ENCODE peak calls at places on chromosomes 11 and 22, in four cellular contexts. W, Y, F and R are unnamed samples.

GRCh38 chr11:60845338-60845737 is 3.4 kb downstream of the CCDC86 start:
- DNase-seq in W (no peak), Y (no peak), F (no peak), R (no peak)

GRCh38 chr11:78453140-78453935 is 35.7 kb upstream of the GAB2 start:
- DNase-seq in W (no peak), Y (no peak), F (no peak), R (no peak)

GRCh38 chr11:86629070-86629706 is 43.2 kb downstream of the ME3 start:
- DNase-seq in W (no peak), Y (peak), F (no peak), R (no peak)

GRCh38 chr11:43687120-43687791 is 6.7 kb downstream of the HSD17B12 start:
- DNase-seq in W (no peak), Y (peak), F (peak), R (no peak)

GRCh38 chr11:103878646-103879045 is 157.8 kb upstream of the DDI1 start:
- DNase-seq in W (peak), Y (no peak), F (no peak), R (no peak)

GRCh38 chr22:26642465-26643367 is 14.7 kb upstream of the MIAT start:
- DNase-seq in W (no peak), Y (no peak), F (no peak), R (no peak)

GRCh38 chr11:59012106-59012941 is 73.0 kb downstream of the GLYATL1 start:
- DNase-seq in W (no peak), Y (no peak), F (no peak), R (no peak)

GRCh38 chr11:28488336-28488735 is 380.1 kb downstream of the METTL15 start:
- DNase-seq in W (no peak), Y (no peak), F (no peak), R (no peak)

GRCh38 chr11:3127706-3128355 is 37.3 kb downstream of the OSBPL5 start:
- DNase-seq in W (no peak), Y (no peak), F (no peak), R (no peak)

GRCh38 chr11:23063261-23063660 is 203.0 kb upstream of the CCDC179 start:
- DNase-seq in W (no peak), Y (no peak), F (no peak), R (no peak)

GRCh38 chr11:45745065-45745811 is 59.7 kb upstream of the SLC35C1 start:
- DNase-seq in W (no peak), Y (no peak), F (peak), R (no peak)

GRCh38 chr11:79102821-79103220 is 338.0 kb downstream of the TENM4 start:
- DNase-seq in W (no peak), Y (no peak), F (no peak), R (no peak)

GRCh38 chr11:22221143-22221542 is 28.3 kb downstream of the ANO5 start:
- DNase-seq in W (no peak), Y (no peak), F (no peak), R (no peak)

GRCh38 chr11:64810891-64811272 is 531 bp upstream of the MEN1 start:
- DNase-seq in W (no peak), Y (peak), F (no peak), R (no peak)
- H3K27ac ChIP-seq in W (peak), Y (no peak), F (peak), R (no peak)

GRCh38 chr11:75143420-75143731 is 7.5 kb upstream of the SLCO2B1 start:
- DNase-seq in W (no peak), Y (no peak), F (no peak), R (no peak)

GRCh38 chr11:75144716-75145014 is 6.2 kb upstream of the SLCO2B1 start:
- DNase-seq in W (no peak), Y (no peak), F (no peak), R (no peak)

GRCh38 chr11:75141166-75141565 is 9.7 kb upstream of the SLCO2B1 start:
- DNase-seq in W (no peak), Y (no peak), F (no peak), R (no peak)

GRCh38 chr11:75140269-75141138 is 10.4 kb upstream of the SLCO2B1 start:
- DNase-seq in W (peak), Y (peak), F (peak), R (no peak)

GRCh38 chr11:75142714-75143419 is 8.0 kb upstream of the SLCO2B1 start:
- DNase-seq in W (peak), Y (peak), F (peak), R (peak)
- TF ChIP-seq CTCF in W (no peak), Y (no peak), F (no peak), R (no peak)

GRCh38 chr22:48096411-48096810 is 1334.0 kb downstream of the TBC1D22A start:
- DNase-seq in W (no peak), Y (no peak), F (no peak), R (no peak)
- H3K4me3 ChIP-seq in W (no peak), Y (no peak), F (no peak), R (no peak)

GRCh38 chr11:120317689-120318195 is 7.4 kb upstream of the TLCD5 start:
- DNase-seq in W (no peak), Y (no peak), F (no peak), R (no peak)

GRCh38 chr11:120318906-120319305 is 6.2 kb upstream of the TLCD5 start:
- DNase-seq in W (no peak), Y (no peak), F (no peak), R (no peak)

GRCh38 chr11:120314861-120315260 is 10.2 kb upstream of the TLCD5 start:
- DNase-seq in W (no peak), Y (no peak), F (no peak), R (no peak)

GRCh38 chr11:120316880-120317688 is 8.0 kb upstream of the TLCD5 start:
- DNase-seq in W (no peak), Y (no peak), F (peak), R (no peak)
- H3K27ac ChIP-seq in W (no peak), Y (no peak), F (peak), R (no peak)

GRCh38 chr11:120499859-120500258 is 11.7 kb upstream of the GRIK4 start:
- DNase-seq in W (no peak), Y (no peak), F (no peak), R (no peak)

GRCh38 chr11:120499088-120499487 is 12.5 kb upstream of the GRIK4 start:
- DNase-seq in W (no peak), Y (no peak), F (no peak), R (no peak)

GRCh38 chr11:120501440-120501839 is 10.1 kb upstream of the GRIK4 start:
- DNase-seq in W (no peak), Y (no peak), F (no peak), R (no peak)

GRCh38 chr11:120501976-120502755 is 9.4 kb upstream of the GRIK4 start:
- DNase-seq in W (no peak), Y (no peak), F (no peak), R (no peak)

DNA sequence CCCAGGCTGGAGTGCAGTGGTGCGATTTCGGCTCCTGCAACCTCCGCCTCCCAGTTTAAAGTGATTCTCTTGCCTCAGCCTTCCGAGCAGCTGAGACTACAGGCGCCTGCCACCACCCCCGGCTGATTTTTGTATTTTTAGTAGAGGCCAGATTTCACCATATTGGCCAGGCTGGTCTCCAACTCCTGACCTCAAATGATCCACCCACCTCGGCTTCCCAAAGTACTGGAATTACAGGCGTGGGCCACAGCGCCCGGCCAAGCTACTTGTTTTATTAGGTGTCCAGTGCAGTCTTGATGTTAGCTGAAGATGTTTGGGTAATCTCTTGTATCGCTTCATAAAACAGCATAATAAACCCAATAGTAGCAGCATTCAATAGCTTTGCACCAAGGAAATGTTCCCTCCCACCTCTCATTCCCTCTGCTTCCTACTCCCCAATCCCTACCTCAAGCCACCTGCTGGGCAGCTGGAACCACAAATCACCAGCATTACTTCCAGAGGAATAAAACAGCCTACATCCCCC is 11.1 kb upstream of the GRIK4 start:
- DNase-seq in W (no peak), Y (no peak), F (peak), R (no peak)
- TF ChIP-seq CTCF in W (no peak), Y (peak), F (no peak), R (no peak)

GRCh38 chr11:92688416-92688815 is 281.0 kb upstream of the MTNR1B start:
- DNase-seq in W (no peak), Y (no peak), F (no peak), R (no peak)

GRCh38 chr11:92697461-92698314 is 271.8 kb upstream of the MTNR1B start:
- DNase-seq in W (no peak), Y (no peak), F (no peak), R (no peak)

GRCh38 chr11:92696076-92696475 is 273.4 kb upstream of the MTNR1B start:
- DNase-seq in W (no peak), Y (no peak), F (no peak), R (no peak)

GRCh38 chr11:92687724-92688123 is 281.7 kb upstream of the MTNR1B start:
- DNase-seq in W (no peak), Y (no peak), F (no peak), R (no peak)

GRCh38 chr11:92693146-92693545 is 276.3 kb upstream of the MTNR1B start:
- DNase-seq in W (no peak), Y (peak), F (no peak), R (no peak)
- H3K4me3 ChIP-seq in W (no peak), Y (no peak), F (no peak), R (no peak)

DNA sequence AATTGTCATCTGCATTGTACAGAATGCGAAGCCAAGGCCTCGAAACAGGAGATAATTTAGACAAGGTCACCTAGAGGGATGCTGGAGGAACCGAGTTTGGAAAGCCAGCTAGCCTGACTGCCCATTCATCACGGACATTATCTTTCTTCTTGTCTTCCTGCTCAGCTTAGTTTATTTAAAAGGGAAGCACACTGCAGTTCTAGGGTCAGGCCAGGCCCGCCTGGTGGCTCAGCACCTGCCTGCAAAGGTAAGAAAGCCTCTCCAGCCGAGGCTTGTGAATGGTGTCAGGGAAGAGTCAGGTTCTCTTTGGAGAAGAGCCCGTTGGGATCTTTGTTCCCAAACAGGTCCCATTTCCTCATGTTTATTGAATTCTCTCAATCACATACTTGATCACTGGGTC is 246.5 kb downstream of the BLID start:
- DNase-seq in W (no peak), Y (no peak), F (no peak), R (no peak)
- H3K27ac ChIP-seq in W (no peak), Y (no peak), F (peak), R (no peak)

GRCh38 chr11:121608545-121609098 is 155.9 kb upstream of the SORL1-AS1 start:
- DNase-seq in W (no peak), Y (no peak), F (no peak), R (no peak)

GRCh38 chr11:121606354-121606753 is 153.6 kb upstream of the SORL1-AS1 start:
- DNase-seq in W (no peak), Y (no peak), F (no peak), R (no peak)

GRCh38 chr11:121603316-121603715 is 150.5 kb upstream of the SORL1-AS1 start:
- DNase-seq in W (no peak), Y (no peak), F (no peak), R (no peak)

DNA sequence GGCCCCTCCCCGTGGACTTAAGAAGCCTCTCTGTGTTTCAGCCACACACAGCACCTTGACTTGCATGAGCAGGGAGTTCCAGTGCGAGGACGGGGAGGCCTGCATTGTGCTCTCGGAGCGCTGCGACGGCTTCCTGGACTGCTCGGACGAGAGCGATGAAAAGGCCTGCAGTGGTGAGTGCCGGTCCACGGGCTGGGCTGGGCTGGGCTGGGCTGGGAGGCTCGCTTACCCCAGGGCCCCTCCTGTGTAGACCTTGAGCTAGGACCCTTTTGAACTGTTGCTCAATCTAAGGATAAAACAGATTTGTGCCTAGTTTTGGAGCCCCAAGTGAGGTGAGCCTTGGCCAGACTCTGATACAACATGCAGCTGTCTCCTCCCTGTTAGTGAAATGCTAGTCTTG is 151.4 kb upstream of the SORL1-AS1 start:
- DNase-seq in W (no peak), Y (no peak), F (no peak), R (no peak)
- TF ChIP-seq CTCF in W (no peak), Y (no peak), F (no peak), R (no peak)